ENCODE peak calls at places on chromosomes 11 and 22, in four cellular contexts. One of them, this sample, is unnamed.

GRCh38 chr11:12602421-12602820 is 71.8 kb upstream of the TEAD1 start:
- DNase-seq in K562: no peak
- DNase-seq in H1: no peak
- DNase-seq in HepG2: no peak
- DNase-seq in this sample: no peak

GRCh38 chr11:11558352-11558751 is 63.5 kb downstream of the GALNT18 start:
- DNase-seq in K562: no peak
- DNase-seq in H1: no peak
- DNase-seq in HepG2: no peak
- DNase-seq in this sample: no peak

GRCh38 chr11:134412508-134413333 is 679 bp upstream of the B3GAT1 start:
- DNase-seq in K562: no peak
- DNase-seq in H1: no peak
- DNase-seq in HepG2: no peak
- DNase-seq in this sample: no peak

GRCh38 chr22:32042924-32043323 is at the start of gene SLC5A1:
- DNase-seq in K562: no peak
- DNase-seq in H1: no peak
- DNase-seq in HepG2: no peak
- DNase-seq in this sample: no peak

GRCh38 chr11:71435278-71435951 is 12.8 kb downstream of the DHCR7 start:
- DNase-seq in K562: no peak
- DNase-seq in H1: no peak
- DNase-seq in HepG2: no peak
- DNase-seq in this sample: no peak

GRCh38 chr22:23401910-23402274 is 178.2 kb downstream of the IGLL1 start:
- DNase-seq in K562: peak
- DNase-seq in H1: no peak
- DNase-seq in HepG2: no peak
- DNase-seq in this sample: no peak

GRCh38 chr11:61972796-61973602 is 5.6 kb upstream of the FTH1 start:
- DNase-seq in K562: peak
- DNase-seq in H1: no peak
- DNase-seq in HepG2: peak
- DNase-seq in this sample: peak

GRCh38 chr22:40904101-40904500 is 42.2 kb upstream of the DNAJB7 start:
- DNase-seq in K562: no peak
- DNase-seq in H1: no peak
- DNase-seq in HepG2: no peak
- DNase-seq in this sample: no peak

GRCh38 chr11:76736773-76737495 is 46.2 kb upstream of the TSKU start:
- DNase-seq in K562: no peak
- DNase-seq in H1: no peak
- DNase-seq in HepG2: no peak
- DNase-seq in this sample: no peak

GRCh38 chr11:2565447-2566222 is 120.8 kb downstream of the KCNQ1 start:
- DNase-seq in K562: no peak
- DNase-seq in H1: no peak
- DNase-seq in HepG2: no peak
- DNase-seq in this sample: no peak

GRCh38 chr22:28894320-28894719 is 10.9 kb downstream of the ZNRF3 start:
- DNase-seq in K562: no peak
- DNase-seq in H1: no peak
- DNase-seq in HepG2: no peak
- DNase-seq in this sample: no peak

GRCh38 chr11:131688056-131688693 is 317.8 kb downstream of the NTM start:
- DNase-seq in K562: peak
- DNase-seq in H1: peak
- DNase-seq in HepG2: peak
- DNase-seq in this sample: peak

GRCh38 chr11:116731097-116731761 is 41.6 kb downstream of the BUD13 start:
- DNase-seq in K562: no peak
- DNase-seq in H1: no peak
- DNase-seq in HepG2: peak
- DNase-seq in this sample: no peak

GRCh38 chr11:125072210-125072960 is 9.3 kb downstream of the SLC37A2 start:
- DNase-seq in K562: no peak
- DNase-seq in H1: no peak
- DNase-seq in HepG2: peak
- DNase-seq in this sample: no peak

GRCh38 chr11:46457659-46458058 is 66.1 kb upstream of the CHRM4 start:
- DNase-seq in K562: no peak
- DNase-seq in H1: no peak
- DNase-seq in HepG2: no peak
- DNase-seq in this sample: no peak

GRCh38 chr11:128786507-128786906 is 80.6 kb downstream of the KCNJ1 start:
- DNase-seq in K562: no peak
- DNase-seq in H1: no peak
- DNase-seq in HepG2: no peak
- DNase-seq in this sample: no peak

GRCh38 chr22:23302171-23303002 is 122.1 kb downstream of the BCR start:
- DNase-seq in K562: peak
- DNase-seq in H1: no peak
- DNase-seq in HepG2: no peak
- DNase-seq in this sample: peak

GRCh38 chr11:3176487-3176886 is 11.4 kb upstream of the OSBPL5 start:
- DNase-seq in K562: no peak
- DNase-seq in H1: no peak
- DNase-seq in HepG2: no peak
- DNase-seq in this sample: no peak

GRCh38 chr11:130706572-130706971 is 209.7 kb downstream of the SNX19 start:
- DNase-seq in K562: no peak
- DNase-seq in H1: no peak
- DNase-seq in HepG2: no peak
- DNase-seq in this sample: no peak

GRCh38 chr11:104957280-104957679 is 11.1 kb downstream of the CASP4 start:
- DNase-seq in K562: no peak
- DNase-seq in H1: no peak
- DNase-seq in HepG2: no peak
- DNase-seq in this sample: no peak

GRCh38 chr11:69393178-69393832 is 88.2 kb upstream of the LINC01488 start:
- DNase-seq in K562: no peak
- DNase-seq in H1: no peak
- DNase-seq in HepG2: no peak
- DNase-seq in this sample: no peak

GRCh38 chr11:12179521-12179920 is 69.1 kb downstream of the MICAL2 start:
- DNase-seq in K562: no peak
- DNase-seq in H1: no peak
- DNase-seq in HepG2: no peak
- DNase-seq in this sample: no peak

GRCh38 chr22:19943665-19944026 is 2.0 kb upstream of the TXNRD2 start:
- DNase-seq in K562: peak
- DNase-seq in H1: no peak
- DNase-seq in HepG2: peak
- DNase-seq in this sample: no peak

GRCh38 chr11:84981296-84981695 is 645.8 kb downstream of the DLG2 start:
- DNase-seq in K562: no peak
- DNase-seq in H1: no peak
- DNase-seq in HepG2: no peak
- DNase-seq in this sample: no peak

GRCh38 chr11:68036717-68037239 is 2.0 kb upstream of the TCIRG1 start:
- DNase-seq in K562: no peak
- DNase-seq in H1: no peak
- DNase-seq in HepG2: no peak
- DNase-seq in this sample: no peak

GRCh38 chr11:43905788-43906187 is 25.2 kb downstream of the ALKBH3 start:
- DNase-seq in K562: no peak
- DNase-seq in H1: no peak
- DNase-seq in HepG2: no peak
- DNase-seq in this sample: peak

GRCh38 chr11:69563946-69564780 is 76.8 kb upstream of the CCND1 start:
- DNase-seq in K562: no peak
- DNase-seq in H1: no peak
- DNase-seq in HepG2: peak
- DNase-seq in this sample: no peak

GRCh38 chr22:29647954-29648737 is 44.7 kb downstream of the NF2 start:
- DNase-seq in K562: no peak
- DNase-seq in H1: no peak
- DNase-seq in HepG2: no peak
- DNase-seq in this sample: no peak

DNA sequence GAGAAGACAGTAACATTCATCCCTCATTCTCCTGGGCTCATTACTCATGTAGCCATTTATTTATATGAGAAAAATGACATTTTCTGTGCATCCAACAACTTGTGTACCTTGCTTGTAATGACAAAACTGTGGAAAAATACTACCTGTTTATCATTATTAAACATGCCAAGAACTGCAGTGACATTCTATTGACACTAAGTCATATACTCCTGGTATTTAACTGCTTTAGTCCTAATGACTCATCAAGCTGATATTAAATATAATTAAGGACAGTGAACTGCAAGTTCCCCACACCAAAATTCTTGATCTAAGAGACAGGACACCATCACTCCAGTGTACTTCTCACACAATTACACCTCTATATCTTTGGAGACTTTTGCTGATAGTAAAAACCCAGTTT is 1328.7 kb upstream of the RAG2 start:
- DNase-seq in K562: no peak
- DNase-seq in H1: no peak
- DNase-seq in HepG2: no peak
- DNase-seq in this sample: no peak
- TF ChIP-seq POLR2AphosphoS5 in K562: no peak
- TF ChIP-seq POLR2AphosphoS5 in H1: no peak
- TF ChIP-seq POLR2AphosphoS5 in HepG2: no peak
- TF ChIP-seq POLR2AphosphoS5 in this sample: no peak

GRCh38 chr22:43153916-43154315 is 2.6 kb downstream of the TSPO start:
- DNase-seq in K562: no peak
- DNase-seq in H1: no peak
- DNase-seq in HepG2: no peak
- DNase-seq in this sample: no peak
- TF ChIP-seq JUN in K562: no peak
- TF ChIP-seq JUN in H1: no peak
- TF ChIP-seq JUN in HepG2: no peak
- TF ChIP-seq JUN in this sample: no peak

DNA sequence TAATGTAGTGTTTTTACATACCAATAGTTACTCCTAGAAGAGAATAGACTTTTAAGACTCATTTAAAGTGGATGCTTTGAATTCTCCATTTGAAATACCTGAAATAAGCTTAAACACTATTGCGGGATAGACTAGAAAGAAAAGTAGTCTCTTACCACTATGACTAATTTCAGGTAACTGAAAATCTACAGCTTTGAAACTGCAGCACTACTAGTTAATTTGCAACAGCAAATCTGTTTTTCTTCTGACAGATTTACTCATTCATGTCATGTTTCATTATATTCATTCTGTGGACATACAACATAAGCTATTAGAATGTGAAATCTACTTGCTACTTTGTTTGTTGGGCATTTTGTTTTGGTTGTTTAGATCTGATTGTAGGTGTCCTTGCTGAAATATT is 153.6 kb downstream of the MAML2 start:
- DNase-seq in K562: no peak
- DNase-seq in H1: no peak
- DNase-seq in HepG2: no peak
- DNase-seq in this sample: no peak
- TF ChIP-seq POLR2A in K562: no peak
- TF ChIP-seq POLR2A in H1: no peak
- TF ChIP-seq POLR2A in HepG2: no peak
- TF ChIP-seq POLR2A in this sample: no peak

GRCh38 chr22:36343720-36344105 is 44.1 kb downstream of the MYH9 start:
- DNase-seq in K562: no peak
- DNase-seq in H1: no peak
- DNase-seq in HepG2: peak
- DNase-seq in this sample: peak
- TF ChIP-seq POLR2AphosphoS5 in K562: no peak
- TF ChIP-seq POLR2AphosphoS5 in H1: no peak
- TF ChIP-seq POLR2AphosphoS5 in HepG2: no peak
- TF ChIP-seq POLR2AphosphoS5 in this sample: no peak

DNA sequence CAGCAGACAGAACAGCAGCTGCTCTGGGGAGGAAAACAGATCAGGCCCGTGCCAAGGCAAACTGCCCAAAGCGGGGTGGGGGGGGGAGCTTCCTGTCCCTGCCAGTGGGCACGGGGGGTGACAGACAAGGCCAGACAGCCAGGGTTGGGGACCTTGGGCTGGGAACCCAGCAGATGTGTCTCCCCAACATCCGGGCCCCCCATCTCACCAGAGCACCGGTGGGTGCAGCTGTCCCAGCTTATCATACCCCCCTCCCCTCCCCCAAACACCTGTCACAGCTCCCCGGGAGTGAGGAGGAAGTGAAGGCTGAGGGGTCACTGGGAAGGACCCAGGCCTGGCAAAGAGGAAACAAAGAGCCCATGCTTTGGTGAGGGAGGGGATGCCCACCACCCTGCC is 1.3 kb downstream of the PPP1R14B start:
- DNase-seq in K562: no peak
- DNase-seq in H1: no peak
- DNase-seq in HepG2: no peak
- DNase-seq in this sample: no peak
- TF ChIP-seq JUN in K562: no peak
- TF ChIP-seq JUN in H1: no peak
- TF ChIP-seq JUN in HepG2: no peak
- TF ChIP-seq JUN in this sample: no peak

GRCh38 chr11:34192481-34193401 is 87.3 kb downstream of the NAT10 start:
- DNase-seq in K562: no peak
- DNase-seq in H1: no peak
- DNase-seq in HepG2: no peak
- DNase-seq in this sample: no peak
- TF ChIP-seq POLR2A in K562: no peak
- TF ChIP-seq POLR2A in H1: no peak
- TF ChIP-seq POLR2A in HepG2: no peak
- TF ChIP-seq POLR2A in this sample: no peak

GRCh38 chr11:65575568-65576231 is at the start of gene EHBP1L1:
- DNase-seq in K562: peak
- DNase-seq in H1: no peak
- DNase-seq in HepG2: no peak
- DNase-seq in this sample: peak
- TF ChIP-seq POLR2AphosphoS5 in K562: no peak
- TF ChIP-seq POLR2AphosphoS5 in H1: no peak
- TF ChIP-seq POLR2AphosphoS5 in HepG2: no peak
- TF ChIP-seq POLR2AphosphoS5 in this sample: peak